ENCODE peak calls at places on chromosomes 5 and 9, in eight cellular contexts. N is epithelial cell of esophagus, X is fibroblast of pulmonary artery, R is AG04449, Y is activated B cell treated with CpG ODN at 0.5 μM for 24 hours, M is endothelial cell, H is astrocyte, E is endodermal cell. G is an unnamed sample.

GRCh38 chr5:96893342-96893741 is 17.0 kb downstream of the ERAP2 start:
- DNase-seq in N (peak; percentile 67), X (peak; percentile 85), R (peak; percentile 63), Y (no peak), M (no peak), H (peak; percentile 88), E (no peak), G (no peak)

GRCh38 chr5:136750507-136750906 is 385.2 kb upstream of the TRPC7 start:
- DNase-seq in N (no peak), X (no peak), R (no peak), Y (no peak), M (no peak), H (no peak), E (no peak), G (no peak)

GRCh38 chr9:93346240-93347112 is 105.0 kb upstream of the FAM120A start:
- DNase-seq in N (no peak), X (no peak), R (no peak), Y (no peak), M (peak; percentile 38), H (peak; percentile 1), E (peak; percentile 78), G (peak; percentile 22)

GRCh38 chr9:113581865-113582697 is 118.6 kb downstream of the RGS3 start:
- DNase-seq in N (no peak), X (peak; percentile 18), R (no peak), Y (peak; percentile 72), M (no peak), H (no peak), E (no peak), G (peak; percentile 80)

GRCh38 chr5:68396722-68397121 is 181.2 kb downstream of the PIK3R1 start:
- DNase-seq in N (peak; percentile 22), X (no peak), R (no peak), Y (no peak), M (no peak), H (no peak), E (no peak), G (no peak)

GRCh38 chr9:2039294-2040180 is 24.4 kb downstream of the SMARCA2 start:
- DNase-seq in N (no peak), X (no peak), R (no peak), Y (no peak), M (no peak), H (no peak), E (no peak), G (no peak)

GRCh38 chr5:112576298-112576925 is 157.3 kb upstream of the EPB41L4A start:
- DNase-seq in N (no peak), X (peak; percentile 5), R (no peak), Y (no peak), M (no peak), H (no peak), E (no peak), G (peak; percentile 23)

GRCh38 chr9:8349928-8350327 is 550.4 kb upstream of the DMAC1 start:
- DNase-seq in N (no peak), X (no peak), R (no peak), Y (no peak), M (no peak), H (no peak), E (no peak), G (no peak)

GRCh38 chr9:2810424-2811075 is 33.3 kb downstream of the PUM3 start:
- DNase-seq in N (no peak), X (no peak), R (no peak), Y (no peak), M (no peak), H (peak; percentile 13), E (peak; percentile 54), G (no peak)

GRCh38 chr5:97224112-97224750 is 41.2 kb upstream of the RIOK2 start:
- DNase-seq in N (no peak), X (peak; percentile 13), R (peak; percentile 65), Y (no peak), M (no peak), H (peak; percentile 71), E (no peak), G (no peak)

GRCh38 chr5:61311056-61311455 is 21.0 kb upstream of the ZSWIM6 start:
- DNase-seq in N (no peak), X (no peak), R (no peak), Y (no peak), M (no peak), H (no peak), E (peak; percentile 53), G (no peak)

GRCh38 chr5:25858019-25858418 is 1180.4 kb downstream of the CDH9 start:
- DNase-seq in N (no peak), X (no peak), R (no peak), Y (no peak), M (peak; percentile 16), H (no peak), E (peak; percentile 92), G (peak; percentile 60)

GRCh38 chr5:56270568-56271392 is 37.6 kb upstream of the ANKRD55 start:
- DNase-seq in N (peak; percentile 86), X (peak; percentile 94), R (peak; percentile 69), Y (peak; percentile 60), M (peak; percentile 84), H (peak; percentile 49), E (peak; percentile 94), G (peak; percentile 90)

GRCh38 chr9:92184041-92184564 is 68.9 kb upstream of the SPTLC1 start:
- DNase-seq in N (no peak), X (no peak), R (no peak), Y (no peak), M (no peak), H (no peak), E (no peak), G (no peak)

GRCh38 chr9:4086119-4087088 is 213.5 kb downstream of the GLIS3 start:
- DNase-seq in N (peak; percentile 33), X (peak; percentile 69), R (no peak), Y (no peak), M (no peak), H (no peak), E (no peak), G (peak; percentile 52)

GRCh38 chr5:129670944-129671343 is 77.0 kb upstream of the MINAR2 start:
- DNase-seq in N (peak; percentile 82), X (peak; percentile 74), R (peak; percentile 26), Y (no peak), M (no peak), H (peak; percentile 62), E (no peak), G (no peak)

GRCh38 chr5:42953061-42953460 is 87.1 kb downstream of the ANXA2R start:
- DNase-seq in N (no peak), X (peak; percentile 60), R (no peak), Y (peak; percentile 12), M (no peak), H (peak; percentile 10), E (no peak), G (no peak)

GRCh38 chr9:132114102-132114707 is 34.5 kb upstream of the MED27 start:
- DNase-seq in N (peak; percentile 71), X (peak; percentile 69), R (no peak), Y (no peak), M (peak; percentile 88), H (peak; percentile 46), E (peak; percentile 95), G (peak; percentile 76)

GRCh38 chr9:112535364-112535763 is 48.7 kb downstream of the KIAA1958 start:
- DNase-seq in N (no peak), X (peak; percentile 61), R (no peak), Y (no peak), M (no peak), H (no peak), E (no peak), G (no peak)

GRCh38 chr5:5623397-5623796 is 200.9 kb downstream of the ICE1 start:
- DNase-seq in N (no peak), X (no peak), R (no peak), Y (no peak), M (no peak), H (no peak), E (no peak), G (no peak)

GRCh38 chr5:137833463-137833862 is 34.2 kb upstream of the MYOT start:
- DNase-seq in N (peak; percentile 95), X (peak; percentile 36), R (peak; percentile 44), Y (no peak), M (no peak), H (peak; percentile 96), E (peak; percentile 57), G (no peak)

GRCh38 chr9:9799287-9799686 is 813.5 kb downstream of the PTPRD start:
- DNase-seq in N (no peak), X (no peak), R (no peak), Y (no peak), M (no peak), H (no peak), E (no peak), G (no peak)

GRCh38 chr5:180799194-180799593 is 3.4 kb downstream of the MGAT1 start:
- DNase-seq in N (peak; percentile 49), X (no peak), R (no peak), Y (no peak), M (peak; percentile 51), H (no peak), E (peak; percentile 90), G (no peak)
- TF ChIP-seq CTCF in N (peak; percentile 43), X (peak; percentile 20), R (no peak), Y (no peak), M (no peak), H (no peak), E (peak; percentile 81), G (no peak)

DNA sequence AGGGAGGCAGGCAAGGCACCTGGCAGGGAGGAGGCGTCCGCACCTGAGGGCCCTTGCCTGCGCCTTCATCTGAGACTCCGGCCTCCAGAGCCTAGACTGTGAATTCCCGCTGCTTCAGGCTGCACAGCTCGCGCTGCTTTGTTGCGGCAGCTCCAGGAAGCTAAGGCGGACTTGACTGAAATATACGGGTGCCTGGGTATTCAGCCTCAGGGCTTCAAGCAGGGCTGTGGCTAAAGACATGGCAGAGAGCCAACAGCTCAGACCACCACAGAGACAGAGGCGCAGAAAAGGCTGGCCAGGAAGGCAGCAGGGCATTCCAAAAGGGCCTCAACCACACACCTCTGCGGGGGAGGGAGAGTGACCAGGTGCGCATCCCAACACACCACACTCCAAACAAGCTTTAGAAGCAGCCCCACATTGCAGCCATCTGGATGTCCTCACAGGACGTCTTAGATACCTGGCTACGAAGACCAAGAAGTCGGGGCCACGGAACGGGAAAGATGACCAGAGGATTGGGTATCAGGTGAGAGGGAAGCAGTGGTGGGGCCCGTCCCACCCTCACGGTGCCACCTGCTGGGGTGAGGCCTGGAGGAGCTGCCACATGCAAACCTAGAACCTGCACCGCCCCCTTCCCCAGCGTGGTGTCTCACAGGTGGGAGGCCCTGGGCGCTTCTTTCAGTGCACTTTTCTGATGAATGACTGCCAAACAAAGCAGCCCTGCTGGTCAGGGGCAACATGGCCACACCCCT is 1.7 kb upstream of the DPH7 start:
- DNase-seq in N (no peak), X (no peak), R (no peak), Y (no peak), M (no peak), H (no peak), E (no peak), G (no peak)
- TF ChIP-seq CTCF in N (no peak), X (no peak), R (no peak), Y (no peak), M (no peak), H (no peak), E (no peak), G (no peak)

DNA sequence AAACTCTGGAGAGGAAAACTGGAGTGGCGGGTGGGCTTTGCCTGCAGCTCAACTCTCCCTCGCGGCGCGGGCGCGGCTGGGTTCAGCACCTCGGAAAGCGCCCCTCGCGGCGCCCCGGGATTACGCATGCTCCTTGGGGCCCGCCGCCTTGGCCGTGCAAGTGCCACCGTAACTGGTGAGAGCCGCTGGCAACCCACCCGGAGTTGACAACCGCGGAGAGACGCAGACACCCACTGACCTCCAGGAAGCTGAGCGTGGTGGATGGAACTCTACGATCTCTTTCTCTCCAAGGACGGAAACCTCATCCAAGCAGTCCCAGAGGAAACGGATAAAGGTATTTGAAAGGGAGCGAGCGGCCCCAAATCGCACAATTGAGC is 194 bp upstream of the RXFP3 start:
- DNase-seq in N (peak; percentile 55), X (peak; percentile 66), R (no peak), Y (peak; percentile 31), M (peak; percentile 89), H (peak; percentile 51), E (peak; percentile 95), G (peak; percentile 79)
- TF ChIP-seq CTCF in N (no peak), X (peak; percentile 1), R (no peak), Y (no peak), M (no peak), H (no peak), E (no peak), G (peak; percentile 38)

GRCh38 chr9:114587345-114588149 is at the start of gene ATP6V1G1:
- DNase-seq in N (peak; percentile 100), X (peak; percentile 99), R (peak; percentile 94), Y (peak; percentile 96), M (peak; percentile 98), H (peak; percentile 98), E (peak; percentile 100), G (peak; percentile 99)
- TF ChIP-seq CTCF in N (peak; percentile 6), X (peak; percentile 10), R (peak; percentile 29), Y (no peak), M (no peak), H (no peak), E (peak; percentile 14), G (no peak)